ENCODE peak calls at places on chromosomes 7 and 10, in seven cellular contexts. K is AG10803, A is LNCaP clone FGC, S is fibroblast of the aortic adventitia, H is Panc1, U is heart right ventricle, I is cardiac fibroblast. G is an unnamed sample.

GRCh38 chr10:75400769-75401568 is 595 bp downstream of the ZNF503 start:
- DNase-seq in A (no peak), H (no peak), K (peak), I (peak), U (peak), S (peak), G (peak)

GRCh38 chr7:36188266-36188665 is 35.2 kb downstream of the EEPD1 start:
- DNase-seq in A (no peak), I (no peak), K (no peak), H (no peak), U (no peak), S (no peak), G (no peak)

GRCh38 chr10:21464134-21464533 is 61.3 kb downstream of the SKIDA1 start:
- DNase-seq in K (peak), H (no peak), I (peak), U (no peak), S (no peak), A (no peak), G (no peak)

GRCh38 chr7:80896856-80897598 is 21.8 kb downstream of the SEMA3C start:
- DNase-seq in H (no peak), S (no peak), U (no peak), A (no peak), K (peak), I (peak), G (peak)

GRCh38 chr7:124459101-124460052 is 306.2 kb downstream of the GPR37 start:
- DNase-seq in K (peak), S (peak), I (peak), U (no peak), H (no peak), A (no peak), G (no peak)

GRCh38 chr7:23925088-23925487 is 215.1 kb downstream of the STK31 start:
- DNase-seq in S (no peak), I (no peak), U (no peak), A (no peak), H (no peak), K (no peak), G (no peak)

GRCh38 chr10:95408931-95409873 is 118.4 kb upstream of the PDLIM1 start:
- DNase-seq in S (no peak), A (no peak), H (no peak), K (no peak), I (no peak), U (no peak), G (no peak)

GRCh38 chr10:101032637-101033201 is 1.7 kb downstream of the SFXN3 start:
- DNase-seq in H (no peak), U (peak), I (peak), S (peak), A (no peak), K (peak), G (peak)

GRCh38 chr7:32588657-32589056 is 93.4 kb downstream of the AVL9 start:
- DNase-seq in H (no peak), A (no peak), S (peak), U (no peak), K (peak), I (peak), G (peak)

GRCh38 chr10:28250782-28251181 is 52.1 kb downstream of the MPP7 start:
- DNase-seq in S (peak), U (no peak), K (peak), A (no peak), H (no peak), I (peak), G (peak)

GRCh38 chr7:156123362-156123761 is 311.1 kb upstream of the SHH start:
- DNase-seq in H (no peak), U (no peak), I (no peak), S (no peak), A (no peak), K (no peak), G (no peak)

GRCh38 chr10:129586897-129587443 is 119.9 kb downstream of the MGMT start:
- DNase-seq in I (peak), S (peak), K (no peak), H (no peak), A (no peak), U (no peak), G (no peak)

GRCh38 chr7:7585241-7585928 is 18.7 kb downstream of the MIOS start:
- DNase-seq in K (no peak), H (no peak), S (no peak), A (no peak), U (no peak), I (no peak), G (no peak)

GRCh38 chr7:131493559-131493958 is 62.9 kb downstream of the PODXL start:
- DNase-seq in S (no peak), H (no peak), K (peak), U (no peak), I (no peak), A (no peak), G (no peak)

GRCh38 chr7:19749658-19750057 is 23.8 kb downstream of the TMEM196 start:
- DNase-seq in S (peak), K (peak), A (no peak), H (no peak), U (no peak), I (peak), G (no peak)

GRCh38 chr10:110724116-110724701 is 80.1 kb downstream of the RBM20 start:
- DNase-seq in A (no peak), K (no peak), H (no peak), U (no peak), S (no peak), I (no peak), G (no peak)

GRCh38 chr10:102407641-102407943 is 11.0 kb downstream of the PSD start:
- DNase-seq in S (no peak), A (no peak), H (no peak), K (no peak), U (no peak), I (no peak), G (no peak)

GRCh38 chr7:29810813-29811482 is 4.6 kb downstream of the WIPF3 start:
- DNase-seq in S (no peak), K (no peak), U (no peak), I (no peak), H (no peak), A (no peak), G (no peak)

GRCh38 chr7:77481615-77482014 is 55.5 kb upstream of the PTPN12 start:
- DNase-seq in U (no peak), S (no peak), H (no peak), K (no peak), I (no peak), A (no peak), G (no peak)

GRCh38 chr10:4586756-4587155 is 239.3 kb upstream of the AKR1E2 start:
- DNase-seq in I (no peak), S (peak), K (peak), A (no peak), H (no peak), U (no peak), G (no peak)

GRCh38 chr7:131183611-131184119 is 144.0 kb upstream of the MKLN1 start:
- DNase-seq in A (no peak), U (no peak), K (peak), S (peak), H (no peak), I (no peak), G (peak)

GRCh38 chr7:12642539-12642938 is 44.9 kb upstream of the ARL4A start:
- DNase-seq in H (no peak), K (peak), S (no peak), A (no peak), U (no peak), I (no peak), G (no peak)

GRCh38 chr10:71210031-71210871 is 2.1 kb upstream of the UNC5B start:
- DNase-seq in I (no peak), A (peak), S (no peak), K (no peak), U (no peak), H (no peak), G (no peak)

GRCh38 chr7:102943425-102944169 is 30.8 kb downstream of the LRRC17 start:
- DNase-seq in H (no peak), A (no peak), K (no peak), S (no peak), I (no peak), U (no peak), G (no peak)

GRCh38 chr10:29332061-29332760 is 43.3 kb downstream of the LYZL1 start:
- DNase-seq in S (no peak), I (no peak), A (no peak), U (no peak), K (no peak), H (no peak), G (no peak)

GRCh38 chr10:29646238-29646902 is 11.6 kb upstream of the SVIL start:
- DNase-seq in A (no peak), H (no peak), U (no peak), K (peak), I (peak), S (peak), G (peak)

GRCh38 chr10:33532901-33533300 is 198.4 kb upstream of the NRP1 start:
- DNase-seq in K (no peak), I (no peak), S (no peak), A (no peak), U (no peak), H (no peak), G (no peak)

GRCh38 chr10:70267161-70267933 is 16.5 kb downstream of the NPFFR1 start:
- DNase-seq in U (no peak), H (peak), I (peak), K (peak), S (peak), A (no peak), G (peak)

GRCh38 chr10:77052592-77052991 is 585.0 kb downstream of the KCNMA1 start:
- DNase-seq in I (no peak), K (no peak), U (no peak), A (no peak), H (no peak), S (no peak), G (no peak)

GRCh38 chr7:137954614-137955013 is 47.3 kb downstream of the CREB3L2 start:
- DNase-seq in I (peak), S (no peak), U (no peak), K (no peak), H (no peak), A (no peak), G (no peak)

GRCh38 chr7:135620980-135621850 is 41.1 kb upstream of the STMP1 start:
- DNase-seq in S (peak), I (peak), A (peak), U (no peak), H (peak), K (peak), G (peak)

GRCh38 chr10:12195603-12196506 is at the start of the genes CDC123 and NUDT5:
- DNase-seq in U (peak), I (peak), A (peak), K (peak), S (peak), H (peak), G (peak)

GRCh38 chr10:67666416-67667043 is 29.5 kb downstream of the CTNNA3 start:
- DNase-seq in S (peak), I (peak), U (no peak), A (peak), K (peak), H (peak), G (peak)

GRCh38 chr10:86244995-86245394 is 121.6 kb downstream of the GRID1 start:
- DNase-seq in A (no peak), U (no peak), K (no peak), S (no peak), H (no peak), I (no peak), G (peak)

GRCh38 chr10:2119316-2119715 is 382.0 kb upstream of the ADARB2 start:
- DNase-seq in H (no peak), U (no peak), I (no peak), K (no peak), S (no peak), A (no peak), G (no peak)

GRCh38 chr10:130136214-130137076 is at the start of gene GLRX3:
- DNase-seq in H (no peak), U (peak), S (peak), K (peak), A (peak), I (peak), G (peak)

DNA sequence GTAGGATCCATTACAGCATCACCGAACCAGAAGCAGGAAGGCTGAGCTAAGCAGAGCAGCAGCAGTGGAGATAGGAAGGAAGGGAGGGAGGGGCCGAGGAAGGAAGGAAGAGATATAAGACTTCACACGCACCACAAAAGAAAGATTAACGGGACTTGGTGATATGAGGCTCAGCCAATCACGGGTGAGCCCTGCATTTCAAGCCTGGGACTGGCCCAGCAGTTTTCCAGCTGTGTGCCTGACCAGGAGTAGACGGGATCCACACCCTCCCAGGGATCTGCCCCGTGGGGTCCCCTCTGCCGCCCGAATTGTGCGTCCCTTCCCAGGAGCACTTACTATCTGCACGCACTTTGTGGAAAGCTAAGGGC is 16.2 kb downstream of the ATG9B start:
- DNase-seq in S (peak), U (no peak), H (no peak), I (no peak), K (no peak), A (no peak), G (peak)
- H3K4me3 ChIP-seq in S (no peak), U (peak), H (no peak), I (peak), K (no peak), A (no peak), G (no peak)

DNA sequence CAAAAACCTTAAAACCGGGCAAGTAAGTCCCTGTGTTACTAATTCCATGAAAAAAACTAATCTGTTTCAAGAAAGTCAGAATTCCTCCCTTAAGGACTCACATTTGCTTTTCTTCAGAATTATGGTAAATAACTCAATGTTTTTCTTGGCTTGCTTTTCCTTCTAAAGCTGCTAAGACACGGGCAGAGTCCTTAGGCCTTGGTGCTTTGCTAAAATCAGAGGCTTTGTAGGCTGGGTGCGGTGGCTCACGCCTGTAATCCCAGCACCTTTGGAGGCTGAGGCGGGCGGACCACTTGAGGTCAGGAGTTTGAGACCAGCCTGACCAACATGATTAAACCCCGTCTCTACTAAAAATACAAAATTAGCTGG is 32.0 kb downstream of the GNA12 start:
- DNase-seq in I (peak), S (peak), U (no peak), A (no peak), H (no peak), K (no peak), G (peak)
- H3K4me3 ChIP-seq in I (peak), S (peak), U (peak), A (no peak), H (no peak), K (no peak), G (peak)

DNA sequence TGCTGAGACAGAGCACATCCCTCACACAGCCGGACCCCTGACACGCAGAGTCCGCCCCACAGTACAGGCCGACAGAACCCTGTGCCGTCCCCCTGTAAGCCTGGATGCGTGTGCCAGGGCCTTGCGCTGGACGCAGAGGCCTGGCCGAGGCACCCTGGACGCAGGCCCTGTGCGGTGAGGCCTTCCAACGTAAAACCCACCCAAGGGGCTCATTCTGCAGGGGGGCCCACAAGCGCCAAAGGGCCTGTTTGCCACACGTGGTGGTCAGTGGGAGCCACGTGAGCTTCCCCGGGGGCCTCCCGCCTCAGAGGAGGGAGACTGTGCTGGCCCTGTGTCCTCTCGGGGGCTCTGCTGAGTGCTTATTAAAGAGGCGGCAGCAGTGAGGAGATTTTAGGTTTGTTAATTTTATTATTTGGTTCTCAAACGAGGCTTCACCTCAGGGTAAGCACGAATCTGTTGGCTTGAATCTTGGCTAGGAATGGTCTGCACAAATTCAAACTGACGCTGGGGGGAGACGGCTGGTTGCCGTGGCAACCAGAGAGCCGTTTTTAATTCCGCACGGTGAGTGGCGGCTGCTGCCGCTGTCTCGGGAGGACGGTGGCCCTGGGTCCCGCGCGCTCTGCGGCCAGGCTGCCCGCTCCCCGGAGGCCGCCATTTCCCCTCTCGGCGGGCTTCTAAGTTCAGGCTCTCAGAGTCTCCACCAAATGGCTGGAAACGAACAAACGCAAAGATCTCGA is 4.9 kb upstream of the ADGRA1 start:
- DNase-seq in I (no peak), U (no peak), S (no peak), A (no peak), K (no peak), H (no peak), G (no peak)
- H3K4me3 ChIP-seq in I (no peak), U (no peak), S (no peak), A (no peak), K (no peak), H (no peak), G (no peak)

GRCh38 chr7:27238979-27239779 is 3.4 kb upstream of the EVX1 start:
- DNase-seq in A (no peak), S (no peak), H (no peak), U (no peak), I (no peak), K (no peak), G (no peak)
- H3K4me3 ChIP-seq in A (no peak), S (no peak), H (no peak), U (peak), I (no peak), K (no peak), G (no peak)

GRCh38 chr7:106119719-106120118 is 7.6 kb upstream of the SYPL1 start:
- DNase-seq in A (no peak), U (no peak), I (no peak), S (no peak), H (no peak), K (no peak), G (peak)
- H3K4me3 ChIP-seq in A (no peak), U (no peak), I (no peak), S (no peak), H (no peak), K (no peak), G (no peak)